ENCODE peak calls at places on chromosomes 2 and 18, in ten cellular contexts. B, J, O, I, F, D, K, P, E and N are unnamed samples.

GRCh38 chr2:200477667-200478121 is 32.2 kb downstream of the KCTD18 start:
- DNase-seq in B (no peak), J (no peak), O (no peak), I (no peak), F (no peak), D (peak; percentile 76), K (no peak), P (no peak), E (no peak), N (no peak)

GRCh38 chr2:14700753-14701152 is 68.2 kb downstream of the LRATD1 start:
- DNase-seq in B (no peak), J (no peak), O (no peak), I (no peak), F (no peak), D (no peak), K (no peak), P (no peak), E (no peak), N (no peak)

GRCh38 chr2:151959203-151959602 is 131.0 kb upstream of the ARL5A start:
- DNase-seq in B (no peak), J (no peak), O (no peak), I (no peak), F (no peak), D (no peak), K (no peak), P (no peak), E (no peak), N (no peak)

GRCh38 chr2:95036491-95037289 is 11.2 kb downstream of the MAL start:
- DNase-seq in B (no peak), J (no peak), O (no peak), I (no peak), F (no peak), D (no peak), K (no peak), P (no peak), E (no peak), N (no peak)

GRCh38 chr2:129302106-129302505 is 677.4 kb upstream of the RAB6C start:
- DNase-seq in B (no peak), J (no peak), O (no peak), I (no peak), F (no peak), D (no peak), K (no peak), P (no peak), E (no peak), N (no peak)

GRCh38 chr18:37547196-37547595 is 18.4 kb downstream of the CELF4 start:
- DNase-seq in B (no peak), J (no peak), O (no peak), I (no peak), F (no peak), D (no peak), K (no peak), P (no peak), E (no peak), N (no peak)

GRCh38 chr18:23887493-23887892 is 127.1 kb upstream of the TTC39C start:
- DNase-seq in B (no peak), J (no peak), O (no peak), I (no peak), F (no peak), D (no peak), K (no peak), P (no peak), E (no peak), N (no peak)

GRCh38 chr2:70090706-70091334 is 3.5 kb downstream of the PCBP1 start:
- DNase-seq in B (no peak), J (no peak), O (no peak), I (no peak), F (no peak), D (no peak), K (no peak), P (no peak), E (no peak), N (no peak)

GRCh38 chr18:29496276-29496675 is 1319.3 kb upstream of the CDH2 start:
- DNase-seq in B (no peak), J (no peak), O (no peak), I (no peak), F (no peak), D (no peak), K (no peak), P (no peak), E (no peak), N (peak; percentile 67)

GRCh38 chr18:12038082-12038660 is 55.5 kb upstream of the ANKRD62 start:
- DNase-seq in B (no peak), J (no peak), O (peak; percentile 43), I (no peak), F (peak; percentile 38), D (no peak), K (no peak), P (no peak), E (no peak), N (no peak)

GRCh38 chr2:65501074-65501473 is 68.7 kb upstream of the SPRED2 start:
- DNase-seq in B (no peak), J (no peak), O (no peak), I (no peak), F (no peak), D (no peak), K (no peak), P (no peak), E (no peak), N (no peak)

GRCh38 chr2:179129574-179130238 is 79.8 kb upstream of the CCDC141 start:
- DNase-seq in B (no peak), J (no peak), O (no peak), I (peak; percentile 8), F (no peak), D (no peak), K (no peak), P (no peak), E (no peak), N (no peak)

GRCh38 chr2:183541766-183542165 is 417.5 kb downstream of the NUP35 start:
- DNase-seq in B (no peak), J (no peak), O (no peak), I (peak; percentile 7), F (no peak), D (no peak), K (no peak), P (no peak), E (peak; percentile 20), N (no peak)

GRCh38 chr18:22136395-22136794 is 33.0 kb upstream of the GATA6 start:
- DNase-seq in B (no peak), J (no peak), O (no peak), I (peak; percentile 61), F (no peak), D (no peak), K (no peak), P (no peak), E (no peak), N (no peak)

GRCh38 chr2:238985931-238986446 is 138.1 kb downstream of the TWIST2 start:
- DNase-seq in B (peak; percentile 25), J (no peak), O (no peak), I (no peak), F (no peak), D (no peak), K (no peak), P (no peak), E (no peak), N (no peak)

GRCh38 chr2:5145801-5146200 is 546.4 kb upstream of the SOX11 start:
- DNase-seq in B (no peak), J (no peak), O (no peak), I (no peak), F (no peak), D (no peak), K (no peak), P (no peak), E (no peak), N (no peak)

GRCh38 chr2:50902365-50902764 is 129.6 kb downstream of the NRXN1 start:
- DNase-seq in B (no peak), J (no peak), O (no peak), I (no peak), F (no peak), D (no peak), K (no peak), P (no peak), E (no peak), N (no peak)

GRCh38 chr2:231883468-231883881 is 42.7 kb downstream of the NPPC start:
- DNase-seq in B (no peak), J (no peak), O (no peak), I (no peak), F (no peak), D (no peak), K (no peak), P (no peak), E (no peak), N (no peak)

GRCh38 chr2:55961318-55961911 is 37.8 kb upstream of the EFEMP1 start:
- DNase-seq in B (no peak), J (no peak), O (no peak), I (peak; percentile 15), F (no peak), D (no peak), K (peak; percentile 50), P (no peak), E (no peak), N (no peak)

GRCh38 chr2:101150306-101151140 is 659 bp downstream of the TBC1D8 start:
- DNase-seq in B (peak; percentile 17), J (peak; percentile 10), O (peak; percentile 25), I (peak; percentile 39), F (peak; percentile 57), D (peak; percentile 72), K (no peak), P (peak; percentile 67), E (no peak), N (no peak)

GRCh38 chr2:176455865-176456291 is 186.6 kb downstream of the MTX2 start:
- DNase-seq in B (no peak), J (no peak), O (no peak), I (no peak), F (peak; percentile 24), D (peak; percentile 62), K (no peak), P (peak; percentile 67), E (no peak), N (no peak)

GRCh38 chr2:233301811-233302210 is 5.8 kb upstream of the SAG start:
- DNase-seq in B (no peak), J (no peak), O (no peak), I (no peak), F (no peak), D (no peak), K (no peak), P (no peak), E (no peak), N (no peak)

GRCh38 chr2:217289909-217290283 is 430.0 kb upstream of the TNP1 start:
- DNase-seq in B (no peak), J (no peak), O (no peak), I (peak; percentile 50), F (no peak), D (no peak), K (no peak), P (peak; percentile 58), E (no peak), N (peak; percentile 77)